ENCODE peak calls at places on chromosomes 6 and 20, in five cellular contexts. B, W, G, C and Q are unnamed samples.

GRCh38 chr6:10033223-10033829 is 381.5 kb downstream of the TFAP2A start:
- DNase-seq in B (no peak), W (no peak), G (no peak), C (no peak), Q (no peak)

GRCh38 chr20:58749979-58750378 is 57.4 kb downstream of the NPEPL1 start:
- DNase-seq in B (no peak), W (no peak), G (no peak), C (no peak), Q (no peak)

GRCh38 chr6:17504005-17504404 is 96.1 kb upstream of the FAM8A1 start:
- DNase-seq in B (no peak), W (no peak), G (no peak), C (no peak), Q (no peak)

GRCh38 chr20:12970372-12970821 is 38.4 kb upstream of the SPTLC3 start:
- DNase-seq in B (peak; percentile 19), W (no peak), G (no peak), C (no peak), Q (no peak)

GRCh38 chr6:11245406-11245990 is 13.0 kb upstream of the NEDD9 start:
- DNase-seq in B (no peak), W (no peak), G (no peak), C (no peak), Q (no peak)

GRCh38 chr6:57173056-57173885 is 1.1 kb downstream of the BAG2 start:
- DNase-seq in B (peak; percentile 51), W (no peak), G (no peak), C (peak; percentile 45), Q (no peak)

GRCh38 chr6:15081437-15081836 is 164.4 kb upstream of the JARID2 start:
- DNase-seq in B (no peak), W (no peak), G (no peak), C (no peak), Q (no peak)

GRCh38 chr6:7053125-7053784 is 54.5 kb upstream of the RREB1 start:
- DNase-seq in B (no peak), W (no peak), G (no peak), C (no peak), Q (no peak)

GRCh38 chr6:130381012-130381411 is 15.2 kb downstream of the TMEM200A start:
- DNase-seq in B (no peak), W (no peak), G (no peak), C (no peak), Q (no peak)

GRCh38 chr6:72825265-72825918 is 203.5 kb downstream of the KCNQ5 start:
- DNase-seq in B (no peak), W (no peak), G (no peak), C (no peak), Q (no peak)

GRCh38 chr6:138485005-138485545 is 14.2 kb downstream of the NHSL1 start:
- DNase-seq in B (no peak), W (no peak), G (no peak), C (no peak), Q (no peak)

GRCh38 chr20:31923388-31924271 is 28.2 kb downstream of the PDRG1 start:
- DNase-seq in B (no peak), W (no peak), G (peak; percentile 55), C (no peak), Q (no peak)

GRCh38 chr6:16199792-16200191 is 38.6 kb upstream of the GMPR start:
- DNase-seq in B (no peak), W (no peak), G (no peak), C (no peak), Q (no peak)

GRCh38 chr6:11358904-11359840 is 126.7 kb upstream of the NEDD9 start:
- DNase-seq in B (no peak), W (no peak), G (no peak), C (no peak), Q (no peak)

GRCh38 chr20:19427480-19427879 is 215.0 kb downstream of the SLC24A3 start:
- DNase-seq in B (no peak), W (peak; percentile 54), G (no peak), C (no peak), Q (no peak)

GRCh38 chr6:100461273-100461919 is 3.3 kb downstream of the SIM1 start:
- DNase-seq in B (no peak), W (no peak), G (no peak), C (no peak), Q (no peak)

GRCh38 chr20:25600632-25601031 is 15.3 kb upstream of the NINL start:
- DNase-seq in B (no peak), W (no peak), G (no peak), C (no peak), Q (no peak)

GRCh38 chr6:167475947-167476346 is 151.1 kb downstream of the TTLL2 start:
- DNase-seq in B (no peak), W (no peak), G (no peak), C (no peak), Q (no peak)

GRCh38 chr20:52190437-52191131 is 995 bp downstream of the ZFP64 start:
- DNase-seq in B (peak; percentile 34), W (no peak), G (no peak), C (peak; percentile 50), Q (no peak)

GRCh38 chr20:50724851-50725721 is 6.3 kb upstream of the PARD6B start:
- DNase-seq in B (no peak), W (no peak), G (peak; percentile 96), C (no peak), Q (peak; percentile 94)

GRCh38 chr6:2960935-2961334 is 10.4 kb downstream of the SERPINB6 start:
- DNase-seq in B (no peak), W (no peak), G (no peak), C (no peak), Q (no peak)
- H3K4me1 ChIP-seq in B (peaks cover 14% of the 10 kb centered on the region), W (peaks cover 77% of the 10 kb centered on the region), G (peaks cover 63% of the 10 kb centered on the region), C (no peaks in the 10 kb centered on the region), Q (no peaks in the 10 kb centered on the region)

GRCh38 chr20:62649140-62649539 is 6.8 kb downstream of the SLCO4A1 start:
- DNase-seq in B (no peak), W (no peak), G (no peak), C (no peak), Q (no peak)
- H3K27ac ChIP-seq in B (no peak overlapping the region), W (no peak overlapping the region), G (no peak overlapping the region), C (peak overlapping the region; percentile 95), Q (no peak overlapping the region)

GRCh38 chr6:136920216-136920857 is 1.8 kb upstream of the SLC35D3 start:
- DNase-seq in B (no peak), W (no peak), G (no peak), C (no peak), Q (no peak)
- H3K4me3 ChIP-seq in B (peak overlapping the region; percentile 6), W (peak overlapping the region; percentile 62), G (no peak overlapping the region), C (peak overlapping the region; percentile 60), Q (no peak overlapping the region)

GRCh38 chr6:50868466-50868865 is 49.8 kb downstream of the TFAP2B start:
- DNase-seq in B (no peak), W (no peak), G (no peak), C (no peak), Q (no peak)
- H3K4me1 ChIP-seq in B (no peaks in the 10 kb centered on the region), W (no peaks in the 10 kb centered on the region), G (no peaks in the 10 kb centered on the region), C (no peaks in the 10 kb centered on the region), Q (no peaks in the 10 kb centered on the region)

DNA sequence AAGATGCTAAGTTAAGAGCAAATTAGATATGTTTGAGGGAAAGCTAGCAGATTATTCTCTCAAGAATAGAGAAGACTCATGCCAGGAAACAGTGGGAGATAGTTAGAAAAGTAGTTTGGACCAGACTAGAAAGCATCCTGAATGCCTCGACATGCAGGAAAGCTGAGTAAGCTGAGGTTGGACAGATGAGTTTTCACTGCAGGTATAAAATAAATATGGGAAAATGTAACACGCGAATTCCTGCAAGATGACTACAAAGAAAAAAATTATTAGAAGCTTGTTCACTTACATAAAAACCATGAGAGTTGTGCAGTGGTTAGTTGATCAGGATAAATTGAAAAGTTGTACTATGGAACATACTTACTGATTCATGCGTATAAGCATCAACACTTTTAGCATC is 484.2 kb upstream of the MANEA start:
- DNase-seq in B (no peak), W (no peak), G (no peak), C (no peak), Q (no peak)
- H3K27ac ChIP-seq in B (no peak overlapping the region), W (no peak overlapping the region), G (no peak overlapping the region), C (no peak overlapping the region), Q (no peak overlapping the region)

GRCh38 chr6:126724821-126725220 is 384.9 kb downstream of the CENPW start:
- DNase-seq in B (no peak), W (no peak), G (no peak), C (no peak), Q (no peak)

GRCh38 chr6:126721581-126722145 is 381.7 kb downstream of the CENPW start:
- DNase-seq in B (no peak), W (no peak), G (no peak), C (no peak), Q (no peak)

GRCh38 chr6:126720326-126720725 is 380.4 kb downstream of the CENPW start:
- DNase-seq in B (no peak), W (no peak), G (no peak), C (no peak), Q (no peak)

GRCh38 chr6:126718600-126719327 is 378.8 kb downstream of the CENPW start:
- DNase-seq in B (no peak), W (no peak), G (no peak), C (no peak), Q (no peak)

DNA sequence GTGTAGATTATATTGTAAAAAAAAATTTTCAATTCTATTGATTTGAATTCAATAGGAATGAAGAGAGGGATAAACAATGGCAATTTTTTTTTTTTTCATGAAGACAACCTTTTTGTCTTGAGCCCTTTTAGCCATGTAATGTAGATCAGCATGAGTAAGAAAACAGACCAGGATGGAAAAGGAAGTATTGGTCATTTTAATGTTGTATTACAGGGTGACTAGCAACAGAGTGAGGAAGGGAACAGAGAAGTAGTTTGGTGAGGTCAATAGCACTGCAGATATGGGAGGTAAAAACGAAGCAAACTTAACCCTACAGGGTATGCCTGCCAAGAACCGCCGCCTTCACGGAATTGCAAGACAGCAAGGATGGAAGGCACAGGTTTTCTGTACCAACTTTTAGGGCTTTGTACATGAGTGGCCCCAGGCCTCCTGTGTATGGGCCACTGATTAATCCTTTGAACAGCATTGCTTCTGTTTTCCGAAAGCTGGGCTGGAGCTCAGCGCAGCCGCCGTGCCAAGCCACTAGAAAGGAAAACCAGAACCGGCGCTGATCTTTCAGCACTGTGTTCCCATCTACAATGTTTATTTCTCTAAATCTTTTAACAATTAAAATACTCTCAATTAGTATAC is 383.7 kb downstream of the CENPW start:
- DNase-seq in B (no peak), W (no peak), G (no peak), C (no peak), Q (no peak)
- H3K4me3 ChIP-seq in B (no peak overlapping the region), W (no peak overlapping the region), G (no peak overlapping the region), C (no peak overlapping the region), Q (no peak overlapping the region)

DNA sequence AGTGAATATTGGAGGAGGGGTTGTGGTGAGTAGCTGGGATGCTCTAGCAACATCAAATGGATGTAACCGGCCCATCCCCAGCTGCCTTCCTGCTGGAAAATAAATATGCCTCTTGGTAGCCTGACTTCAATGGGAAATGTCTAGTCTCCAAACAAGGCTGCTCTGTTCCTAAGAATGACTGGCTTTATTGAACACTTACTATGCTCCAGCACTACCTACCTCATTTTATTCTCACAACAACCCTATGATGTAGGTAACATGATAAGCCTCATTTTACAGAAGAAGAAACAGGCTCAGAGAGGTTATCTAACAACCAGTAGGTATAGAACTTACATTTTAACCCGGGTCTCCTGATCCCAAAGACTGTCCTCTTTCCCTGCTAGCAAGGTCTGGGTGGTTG is 93.6 kb downstream of the FYN start:
- DNase-seq in B (no peak), W (no peak), G (no peak), C (no peak), Q (no peak)
- H3K4me1 ChIP-seq in B (peaks cover 76% of the 10 kb centered on the region), W (peaks cover 48% of the 10 kb centered on the region), G (no peaks in the 10 kb centered on the region), C (no peaks in the 10 kb centered on the region), Q (peaks cover 4% of the 10 kb centered on the region)

DNA sequence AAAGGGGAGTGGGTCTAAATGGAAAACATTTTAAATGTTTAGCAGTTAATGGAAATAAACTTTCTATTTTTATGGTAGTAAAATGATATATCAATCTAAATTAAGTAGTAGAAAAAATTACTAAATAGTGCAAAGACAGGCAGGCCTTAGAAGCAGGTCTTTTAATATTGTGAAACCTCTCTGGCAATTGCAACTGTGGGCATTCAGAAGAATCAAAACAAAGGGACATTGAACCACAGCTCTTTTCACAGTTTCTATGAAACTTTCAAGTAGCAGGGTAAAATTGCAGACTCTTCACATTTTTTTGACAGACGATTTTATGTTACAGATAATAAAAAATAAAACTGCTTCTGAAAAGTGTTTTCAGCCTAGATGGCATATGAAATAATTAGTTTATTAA is 533.7 kb downstream of the BCKDHB start:
- DNase-seq in B (no peak), W (no peak), G (no peak), C (no peak), Q (no peak)
- H3K27ac ChIP-seq in B (no peak overlapping the region), W (no peak overlapping the region), G (no peak overlapping the region), C (no peak overlapping the region), Q (no peak overlapping the region)